ENCODE peak calls at places on chromosomes 5 and 9, in eight cellular contexts. One of them, this sample, is unnamed.

GRCh38 chr5:170497311-170498038 is 6.3 kb upstream of the KCNIP1 start:
- DNase-seq in left cardiac atrium: no peak
- DNase-seq in GM19239: no peak
- DNase-seq in GM10248: no peak
- DNase-seq in amniotic stem cell: no peak
- DNase-seq in NCI-H1436: no peak
- DNase-seq in nephron progenitor cell: peak
- DNase-seq in activated T-helper 1 cell treated with anti-CD3 and anti-CD28 coated beads, Interleukin-12 subunit alpha, Interleukin-12 subunit beta, Interleukin-2, Interleukin-4 antibody, amounts not matched to agents 30 ng/mL and 10 ng/mL and 1 ng/mL, durations not matched to agents 14 hours and 24 hours and 36 hours: no peak
- DNase-seq in this sample: no peak

GRCh38 chr9:135610290-135611141 is 28.8 kb downstream of the GLT6D1 start:
- DNase-seq in amniotic stem cell: no peak
- DNase-seq in nephron progenitor cell: no peak
- DNase-seq in GM19239: no peak
- DNase-seq in GM10248: no peak
- DNase-seq in activated T-helper 1 cell treated with anti-CD3 and anti-CD28 coated beads, Interleukin-12 subunit alpha, Interleukin-12 subunit beta, Interleukin-2, Interleukin-4 antibody, amounts not matched to agents 30 ng/mL and 10 ng/mL and 1 ng/mL, durations not matched to agents 14 hours and 24 hours and 36 hours: no peak
- DNase-seq in left cardiac atrium: no peak
- DNase-seq in NCI-H1436: no peak
- DNase-seq in this sample: no peak

GRCh38 chr9:77649109-77649812 is 1.1 kb upstream of the GNA14 start:
- DNase-seq in GM10248: no peak
- DNase-seq in NCI-H1436: no peak
- DNase-seq in GM19239: no peak
- DNase-seq in left cardiac atrium: no peak
- DNase-seq in activated T-helper 1 cell treated with anti-CD3 and anti-CD28 coated beads, Interleukin-12 subunit alpha, Interleukin-12 subunit beta, Interleukin-2, Interleukin-4 antibody, amounts not matched to agents 30 ng/mL and 10 ng/mL and 1 ng/mL, durations not matched to agents 14 hours and 24 hours and 36 hours: no peak
- DNase-seq in nephron progenitor cell: no peak
- DNase-seq in amniotic stem cell: no peak
- DNase-seq in this sample: no peak

GRCh38 chr5:66863343-66864170 is 267.4 kb downstream of the MAST4 start:
- DNase-seq in left cardiac atrium: no peak
- DNase-seq in nephron progenitor cell: no peak
- DNase-seq in GM10248: no peak
- DNase-seq in NCI-H1436: no peak
- DNase-seq in amniotic stem cell: no peak
- DNase-seq in activated T-helper 1 cell treated with anti-CD3 and anti-CD28 coated beads, Interleukin-12 subunit alpha, Interleukin-12 subunit beta, Interleukin-2, Interleukin-4 antibody, amounts not matched to agents 30 ng/mL and 10 ng/mL and 1 ng/mL, durations not matched to agents 14 hours and 24 hours and 36 hours: no peak
- DNase-seq in GM19239: no peak
- DNase-seq in this sample: no peak

GRCh38 chr9:31045810-31046209 is 1338.6 kb upstream of the ACO1 start:
- DNase-seq in nephron progenitor cell: no peak
- DNase-seq in left cardiac atrium: no peak
- DNase-seq in GM10248: no peak
- DNase-seq in NCI-H1436: no peak
- DNase-seq in activated T-helper 1 cell treated with anti-CD3 and anti-CD28 coated beads, Interleukin-12 subunit alpha, Interleukin-12 subunit beta, Interleukin-2, Interleukin-4 antibody, amounts not matched to agents 30 ng/mL and 10 ng/mL and 1 ng/mL, durations not matched to agents 14 hours and 24 hours and 36 hours: no peak
- DNase-seq in GM19239: no peak
- DNase-seq in amniotic stem cell: no peak
- DNase-seq in this sample: no peak

GRCh38 chr9:84107995-84108394 is 127.4 kb downstream of the RMI1 start:
- DNase-seq in NCI-H1436: no peak
- DNase-seq in GM10248: no peak
- DNase-seq in GM19239: no peak
- DNase-seq in amniotic stem cell: no peak
- DNase-seq in activated T-helper 1 cell treated with anti-CD3 and anti-CD28 coated beads, Interleukin-12 subunit alpha, Interleukin-12 subunit beta, Interleukin-2, Interleukin-4 antibody, amounts not matched to agents 30 ng/mL and 10 ng/mL and 1 ng/mL, durations not matched to agents 14 hours and 24 hours and 36 hours: no peak
- DNase-seq in left cardiac atrium: no peak
- DNase-seq in nephron progenitor cell: no peak
- DNase-seq in this sample: no peak

GRCh38 chr5:84265739-84266464 is 118.8 kb downstream of the EDIL3 start:
- DNase-seq in activated T-helper 1 cell treated with anti-CD3 and anti-CD28 coated beads, Interleukin-12 subunit alpha, Interleukin-12 subunit beta, Interleukin-2, Interleukin-4 antibody, amounts not matched to agents 30 ng/mL and 10 ng/mL and 1 ng/mL, durations not matched to agents 14 hours and 24 hours and 36 hours: no peak
- DNase-seq in left cardiac atrium: no peak
- DNase-seq in nephron progenitor cell: no peak
- DNase-seq in NCI-H1436: no peak
- DNase-seq in GM10248: no peak
- DNase-seq in GM19239: no peak
- DNase-seq in amniotic stem cell: no peak
- DNase-seq in this sample: no peak

GRCh38 chr5:112869948-112870347 is 8.9 kb downstream of the SRP19 start:
- DNase-seq in amniotic stem cell: no peak
- DNase-seq in NCI-H1436: no peak
- DNase-seq in left cardiac atrium: no peak
- DNase-seq in activated T-helper 1 cell treated with anti-CD3 and anti-CD28 coated beads, Interleukin-12 subunit alpha, Interleukin-12 subunit beta, Interleukin-2, Interleukin-4 antibody, amounts not matched to agents 30 ng/mL and 10 ng/mL and 1 ng/mL, durations not matched to agents 14 hours and 24 hours and 36 hours: peak
- DNase-seq in GM19239: no peak
- DNase-seq in nephron progenitor cell: no peak
- DNase-seq in GM10248: peak
- DNase-seq in this sample: peak

GRCh38 chr5:93677344-93678021 is 63.9 kb downstream of the POU5F2 start:
- DNase-seq in activated T-helper 1 cell treated with anti-CD3 and anti-CD28 coated beads, Interleukin-12 subunit alpha, Interleukin-12 subunit beta, Interleukin-2, Interleukin-4 antibody, amounts not matched to agents 30 ng/mL and 10 ng/mL and 1 ng/mL, durations not matched to agents 14 hours and 24 hours and 36 hours: no peak
- DNase-seq in NCI-H1436: peak
- DNase-seq in GM10248: no peak
- DNase-seq in left cardiac atrium: peak
- DNase-seq in GM19239: no peak
- DNase-seq in amniotic stem cell: peak
- DNase-seq in nephron progenitor cell: peak
- DNase-seq in this sample: no peak

GRCh38 chr9:86355814-86356213 is 1.6 kb upstream of the TUT7 start:
- DNase-seq in left cardiac atrium: no peak
- DNase-seq in nephron progenitor cell: no peak
- DNase-seq in amniotic stem cell: no peak
- DNase-seq in activated T-helper 1 cell treated with anti-CD3 and anti-CD28 coated beads, Interleukin-12 subunit alpha, Interleukin-12 subunit beta, Interleukin-2, Interleukin-4 antibody, amounts not matched to agents 30 ng/mL and 10 ng/mL and 1 ng/mL, durations not matched to agents 14 hours and 24 hours and 36 hours: no peak
- DNase-seq in NCI-H1436: no peak
- DNase-seq in GM10248: no peak
- DNase-seq in GM19239: no peak
- DNase-seq in this sample: no peak

GRCh38 chr5:88675758-88676636 is 207.0 kb downstream of the MEF2C start:
- DNase-seq in amniotic stem cell: no peak
- DNase-seq in NCI-H1436: no peak
- DNase-seq in GM19239: no peak
- DNase-seq in nephron progenitor cell: peak
- DNase-seq in left cardiac atrium: no peak
- DNase-seq in GM10248: no peak
- DNase-seq in activated T-helper 1 cell treated with anti-CD3 and anti-CD28 coated beads, Interleukin-12 subunit alpha, Interleukin-12 subunit beta, Interleukin-2, Interleukin-4 antibody, amounts not matched to agents 30 ng/mL and 10 ng/mL and 1 ng/mL, durations not matched to agents 14 hours and 24 hours and 36 hours: no peak
- DNase-seq in this sample: peak

GRCh38 chr9:76787677-76788076 is 23.4 kb downstream of the PCA3 start:
- DNase-seq in nephron progenitor cell: no peak
- DNase-seq in GM19239: no peak
- DNase-seq in activated T-helper 1 cell treated with anti-CD3 and anti-CD28 coated beads, Interleukin-12 subunit alpha, Interleukin-12 subunit beta, Interleukin-2, Interleukin-4 antibody, amounts not matched to agents 30 ng/mL and 10 ng/mL and 1 ng/mL, durations not matched to agents 14 hours and 24 hours and 36 hours: no peak
- DNase-seq in NCI-H1436: no peak
- DNase-seq in GM10248: no peak
- DNase-seq in amniotic stem cell: no peak
- DNase-seq in left cardiac atrium: no peak
- DNase-seq in this sample: no peak

GRCh38 chr5:59123595-59124561 is 541.0 kb downstream of the RAB3C start:
- DNase-seq in nephron progenitor cell: peak
- DNase-seq in left cardiac atrium: no peak
- DNase-seq in NCI-H1436: no peak
- DNase-seq in GM10248: no peak
- DNase-seq in activated T-helper 1 cell treated with anti-CD3 and anti-CD28 coated beads, Interleukin-12 subunit alpha, Interleukin-12 subunit beta, Interleukin-2, Interleukin-4 antibody, amounts not matched to agents 30 ng/mL and 10 ng/mL and 1 ng/mL, durations not matched to agents 14 hours and 24 hours and 36 hours: peak
- DNase-seq in GM19239: no peak
- DNase-seq in amniotic stem cell: no peak
- DNase-seq in this sample: peak

GRCh38 chr5:33321026-33321425 is 119.7 kb upstream of the TARS1 start:
- DNase-seq in NCI-H1436: no peak
- DNase-seq in GM19239: no peak
- DNase-seq in activated T-helper 1 cell treated with anti-CD3 and anti-CD28 coated beads, Interleukin-12 subunit alpha, Interleukin-12 subunit beta, Interleukin-2, Interleukin-4 antibody, amounts not matched to agents 30 ng/mL and 10 ng/mL and 1 ng/mL, durations not matched to agents 14 hours and 24 hours and 36 hours: no peak
- DNase-seq in left cardiac atrium: peak
- DNase-seq in amniotic stem cell: peak
- DNase-seq in nephron progenitor cell: no peak
- DNase-seq in GM10248: no peak
- DNase-seq in this sample: no peak

GRCh38 chr9:73081979-73082657 is 69.5 kb upstream of the ANXA1 start:
- DNase-seq in GM10248: peak
- DNase-seq in amniotic stem cell: peak
- DNase-seq in nephron progenitor cell: peak
- DNase-seq in left cardiac atrium: no peak
- DNase-seq in NCI-H1436: peak
- DNase-seq in activated T-helper 1 cell treated with anti-CD3 and anti-CD28 coated beads, Interleukin-12 subunit alpha, Interleukin-12 subunit beta, Interleukin-2, Interleukin-4 antibody, amounts not matched to agents 30 ng/mL and 10 ng/mL and 1 ng/mL, durations not matched to agents 14 hours and 24 hours and 36 hours: no peak
- DNase-seq in GM19239: peak
- DNase-seq in this sample: peak

GRCh38 chr5:91214571-91214970 is 168.5 kb downstream of the ARRDC3 start:
- DNase-seq in GM19239: no peak
- DNase-seq in amniotic stem cell: no peak
- DNase-seq in NCI-H1436: no peak
- DNase-seq in nephron progenitor cell: no peak
- DNase-seq in GM10248: no peak
- DNase-seq in activated T-helper 1 cell treated with anti-CD3 and anti-CD28 coated beads, Interleukin-12 subunit alpha, Interleukin-12 subunit beta, Interleukin-2, Interleukin-4 antibody, amounts not matched to agents 30 ng/mL and 10 ng/mL and 1 ng/mL, durations not matched to agents 14 hours and 24 hours and 36 hours: no peak
- DNase-seq in left cardiac atrium: no peak
- DNase-seq in this sample: no peak

GRCh38 chr9:70672136-70672535 is 257.7 kb upstream of the KLF9 start:
- DNase-seq in GM19239: no peak
- DNase-seq in GM10248: no peak
- DNase-seq in nephron progenitor cell: no peak
- DNase-seq in amniotic stem cell: no peak
- DNase-seq in activated T-helper 1 cell treated with anti-CD3 and anti-CD28 coated beads, Interleukin-12 subunit alpha, Interleukin-12 subunit beta, Interleukin-2, Interleukin-4 antibody, amounts not matched to agents 30 ng/mL and 10 ng/mL and 1 ng/mL, durations not matched to agents 14 hours and 24 hours and 36 hours: no peak
- DNase-seq in NCI-H1436: no peak
- DNase-seq in left cardiac atrium: no peak
- DNase-seq in this sample: no peak

GRCh38 chr9:76658510-76659231 is 105.6 kb upstream of the PCA3 start:
- DNase-seq in NCI-H1436: peak
- DNase-seq in amniotic stem cell: no peak
- DNase-seq in activated T-helper 1 cell treated with anti-CD3 and anti-CD28 coated beads, Interleukin-12 subunit alpha, Interleukin-12 subunit beta, Interleukin-2, Interleukin-4 antibody, amounts not matched to agents 30 ng/mL and 10 ng/mL and 1 ng/mL, durations not matched to agents 14 hours and 24 hours and 36 hours: no peak
- DNase-seq in nephron progenitor cell: no peak
- DNase-seq in GM10248: peak
- DNase-seq in GM19239: no peak
- DNase-seq in left cardiac atrium: no peak
- DNase-seq in this sample: peak

GRCh38 chr5:60223342-60223741 is 329.8 kb upstream of the PDE4D start:
- DNase-seq in NCI-H1436: no peak
- DNase-seq in left cardiac atrium: no peak
- DNase-seq in GM19239: no peak
- DNase-seq in GM10248: no peak
- DNase-seq in nephron progenitor cell: no peak
- DNase-seq in amniotic stem cell: no peak
- DNase-seq in activated T-helper 1 cell treated with anti-CD3 and anti-CD28 coated beads, Interleukin-12 subunit alpha, Interleukin-12 subunit beta, Interleukin-2, Interleukin-4 antibody, amounts not matched to agents 30 ng/mL and 10 ng/mL and 1 ng/mL, durations not matched to agents 14 hours and 24 hours and 36 hours: no peak
- DNase-seq in this sample: no peak

GRCh38 chr9:91391426-91392217 is 29.9 kb upstream of the AUH start:
- DNase-seq in amniotic stem cell: no peak
- DNase-seq in GM10248: no peak
- DNase-seq in activated T-helper 1 cell treated with anti-CD3 and anti-CD28 coated beads, Interleukin-12 subunit alpha, Interleukin-12 subunit beta, Interleukin-2, Interleukin-4 antibody, amounts not matched to agents 30 ng/mL and 10 ng/mL and 1 ng/mL, durations not matched to agents 14 hours and 24 hours and 36 hours: no peak
- DNase-seq in nephron progenitor cell: no peak
- DNase-seq in left cardiac atrium: no peak
- DNase-seq in NCI-H1436: no peak
- DNase-seq in GM19239: no peak
- DNase-seq in this sample: no peak

GRCh38 chr9:75071530-75072122 is 16.3 kb downstream of the NMRK1 start:
- DNase-seq in GM10248: no peak
- DNase-seq in GM19239: no peak
- DNase-seq in amniotic stem cell: no peak
- DNase-seq in activated T-helper 1 cell treated with anti-CD3 and anti-CD28 coated beads, Interleukin-12 subunit alpha, Interleukin-12 subunit beta, Interleukin-2, Interleukin-4 antibody, amounts not matched to agents 30 ng/mL and 10 ng/mL and 1 ng/mL, durations not matched to agents 14 hours and 24 hours and 36 hours: peak
- DNase-seq in nephron progenitor cell: no peak
- DNase-seq in left cardiac atrium: no peak
- DNase-seq in NCI-H1436: no peak
- DNase-seq in this sample: peak

GRCh38 chr5:68171101-68171558 is 44.4 kb upstream of the PIK3R1 start:
- DNase-seq in GM19239: no peak
- DNase-seq in GM10248: no peak
- DNase-seq in activated T-helper 1 cell treated with anti-CD3 and anti-CD28 coated beads, Interleukin-12 subunit alpha, Interleukin-12 subunit beta, Interleukin-2, Interleukin-4 antibody, amounts not matched to agents 30 ng/mL and 10 ng/mL and 1 ng/mL, durations not matched to agents 14 hours and 24 hours and 36 hours: no peak
- DNase-seq in amniotic stem cell: no peak
- DNase-seq in nephron progenitor cell: no peak
- DNase-seq in left cardiac atrium: peak
- DNase-seq in NCI-H1436: no peak
- DNase-seq in this sample: no peak

GRCh38 chr5:98714710-98715109 is 58.8 kb upstream of the RGMB start:
- DNase-seq in NCI-H1436: no peak
- DNase-seq in GM19239: no peak
- DNase-seq in left cardiac atrium: no peak
- DNase-seq in activated T-helper 1 cell treated with anti-CD3 and anti-CD28 coated beads, Interleukin-12 subunit alpha, Interleukin-12 subunit beta, Interleukin-2, Interleukin-4 antibody, amounts not matched to agents 30 ng/mL and 10 ng/mL and 1 ng/mL, durations not matched to agents 14 hours and 24 hours and 36 hours: no peak
- DNase-seq in nephron progenitor cell: no peak
- DNase-seq in GM10248: no peak
- DNase-seq in amniotic stem cell: no peak
- DNase-seq in this sample: no peak

GRCh38 chr5:149371296-149371962 is 7.7 kb downstream of the IL17B start:
- DNase-seq in NCI-H1436: peak
- DNase-seq in GM19239: peak
- DNase-seq in activated T-helper 1 cell treated with anti-CD3 and anti-CD28 coated beads, Interleukin-12 subunit alpha, Interleukin-12 subunit beta, Interleukin-2, Interleukin-4 antibody, amounts not matched to agents 30 ng/mL and 10 ng/mL and 1 ng/mL, durations not matched to agents 14 hours and 24 hours and 36 hours: peak
- DNase-seq in nephron progenitor cell: peak
- DNase-seq in GM10248: peak
- DNase-seq in left cardiac atrium: peak
- DNase-seq in amniotic stem cell: peak
- DNase-seq in this sample: peak

GRCh38 chr5:135223891-135224625 is 175.0 kb downstream of the MACROH2A1 start:
- DNase-seq in nephron progenitor cell: no peak
- DNase-seq in left cardiac atrium: no peak
- DNase-seq in GM10248: no peak
- DNase-seq in amniotic stem cell: no peak
- DNase-seq in GM19239: no peak
- DNase-seq in NCI-H1436: no peak
- DNase-seq in activated T-helper 1 cell treated with anti-CD3 and anti-CD28 coated beads, Interleukin-12 subunit alpha, Interleukin-12 subunit beta, Interleukin-2, Interleukin-4 antibody, amounts not matched to agents 30 ng/mL and 10 ng/mL and 1 ng/mL, durations not matched to agents 14 hours and 24 hours and 36 hours: no peak
- DNase-seq in this sample: no peak

GRCh38 chr9:15357050-15357653 is 50.1 kb upstream of the TTC39B start:
- DNase-seq in left cardiac atrium: no peak
- DNase-seq in GM19239: no peak
- DNase-seq in amniotic stem cell: no peak
- DNase-seq in NCI-H1436: peak
- DNase-seq in activated T-helper 1 cell treated with anti-CD3 and anti-CD28 coated beads, Interleukin-12 subunit alpha, Interleukin-12 subunit beta, Interleukin-2, Interleukin-4 antibody, amounts not matched to agents 30 ng/mL and 10 ng/mL and 1 ng/mL, durations not matched to agents 14 hours and 24 hours and 36 hours: peak
- DNase-seq in nephron progenitor cell: no peak
- DNase-seq in GM10248: no peak
- DNase-seq in this sample: peak

GRCh38 chr5:13569088-13569715 is 375.3 kb downstream of the DNAH5 start:
- DNase-seq in left cardiac atrium: no peak
- DNase-seq in GM10248: no peak
- DNase-seq in nephron progenitor cell: no peak
- DNase-seq in GM19239: no peak
- DNase-seq in amniotic stem cell: no peak
- DNase-seq in activated T-helper 1 cell treated with anti-CD3 and anti-CD28 coated beads, Interleukin-12 subunit alpha, Interleukin-12 subunit beta, Interleukin-2, Interleukin-4 antibody, amounts not matched to agents 30 ng/mL and 10 ng/mL and 1 ng/mL, durations not matched to agents 14 hours and 24 hours and 36 hours: no peak
- DNase-seq in NCI-H1436: no peak
- DNase-seq in this sample: no peak

GRCh38 chr9:92426501-92426900 is 2.2 kb upstream of the OMD start:
- DNase-seq in nephron progenitor cell: no peak
- DNase-seq in left cardiac atrium: no peak
- DNase-seq in GM19239: no peak
- DNase-seq in NCI-H1436: peak
- DNase-seq in amniotic stem cell: no peak
- DNase-seq in activated T-helper 1 cell treated with anti-CD3 and anti-CD28 coated beads, Interleukin-12 subunit alpha, Interleukin-12 subunit beta, Interleukin-2, Interleukin-4 antibody, amounts not matched to agents 30 ng/mL and 10 ng/mL and 1 ng/mL, durations not matched to agents 14 hours and 24 hours and 36 hours: no peak
- DNase-seq in GM10248: no peak
- DNase-seq in this sample: no peak

GRCh38 chr5:15020731-15021130 is 149.2 kb upstream of the ANKH start:
- DNase-seq in left cardiac atrium: no peak
- DNase-seq in GM10248: no peak
- DNase-seq in activated T-helper 1 cell treated with anti-CD3 and anti-CD28 coated beads, Interleukin-12 subunit alpha, Interleukin-12 subunit beta, Interleukin-2, Interleukin-4 antibody, amounts not matched to agents 30 ng/mL and 10 ng/mL and 1 ng/mL, durations not matched to agents 14 hours and 24 hours and 36 hours: no peak
- DNase-seq in nephron progenitor cell: no peak
- DNase-seq in NCI-H1436: no peak
- DNase-seq in GM19239: no peak
- DNase-seq in amniotic stem cell: no peak
- DNase-seq in this sample: no peak

GRCh38 chr5:112154940-112155686 is 264.0 kb downstream of the EPB41L4A start:
- DNase-seq in GM10248: no peak
- DNase-seq in nephron progenitor cell: no peak
- DNase-seq in NCI-H1436: no peak
- DNase-seq in left cardiac atrium: no peak
- DNase-seq in GM19239: no peak
- DNase-seq in amniotic stem cell: peak
- DNase-seq in activated T-helper 1 cell treated with anti-CD3 and anti-CD28 coated beads, Interleukin-12 subunit alpha, Interleukin-12 subunit beta, Interleukin-2, Interleukin-4 antibody, amounts not matched to agents 30 ng/mL and 10 ng/mL and 1 ng/mL, durations not matched to agents 14 hours and 24 hours and 36 hours: no peak
- DNase-seq in this sample: no peak

GRCh38 chr9:123486431-123486830 is 130.4 kb downstream of the CRB2 start:
- DNase-seq in amniotic stem cell: no peak
- DNase-seq in GM10248: no peak
- DNase-seq in GM19239: no peak
- DNase-seq in nephron progenitor cell: no peak
- DNase-seq in activated T-helper 1 cell treated with anti-CD3 and anti-CD28 coated beads, Interleukin-12 subunit alpha, Interleukin-12 subunit beta, Interleukin-2, Interleukin-4 antibody, amounts not matched to agents 30 ng/mL and 10 ng/mL and 1 ng/mL, durations not matched to agents 14 hours and 24 hours and 36 hours: no peak
- DNase-seq in left cardiac atrium: no peak
- DNase-seq in NCI-H1436: no peak
- DNase-seq in this sample: no peak

GRCh38 chr9:133127340-133127981 is 6.4 kb upstream of the RALGDS start:
- DNase-seq in GM19239: no peak
- DNase-seq in left cardiac atrium: peak
- DNase-seq in GM10248: no peak
- DNase-seq in NCI-H1436: no peak
- DNase-seq in activated T-helper 1 cell treated with anti-CD3 and anti-CD28 coated beads, Interleukin-12 subunit alpha, Interleukin-12 subunit beta, Interleukin-2, Interleukin-4 antibody, amounts not matched to agents 30 ng/mL and 10 ng/mL and 1 ng/mL, durations not matched to agents 14 hours and 24 hours and 36 hours: no peak
- DNase-seq in nephron progenitor cell: no peak
- DNase-seq in amniotic stem cell: no peak
- DNase-seq in this sample: no peak

GRCh38 chr9:115250646-115251045 is 132.7 kb upstream of the TNC start:
- DNase-seq in GM19239: no peak
- DNase-seq in GM10248: no peak
- DNase-seq in NCI-H1436: no peak
- DNase-seq in amniotic stem cell: peak
- DNase-seq in nephron progenitor cell: no peak
- DNase-seq in left cardiac atrium: no peak
- DNase-seq in activated T-helper 1 cell treated with anti-CD3 and anti-CD28 coated beads, Interleukin-12 subunit alpha, Interleukin-12 subunit beta, Interleukin-2, Interleukin-4 antibody, amounts not matched to agents 30 ng/mL and 10 ng/mL and 1 ng/mL, durations not matched to agents 14 hours and 24 hours and 36 hours: no peak
- DNase-seq in this sample: no peak

GRCh38 chr9:34587271-34587670 is 2.3 kb downstream of the CNTFR start:
- DNase-seq in nephron progenitor cell: no peak
- DNase-seq in NCI-H1436: no peak
- DNase-seq in GM10248: no peak
- DNase-seq in activated T-helper 1 cell treated with anti-CD3 and anti-CD28 coated beads, Interleukin-12 subunit alpha, Interleukin-12 subunit beta, Interleukin-2, Interleukin-4 antibody, amounts not matched to agents 30 ng/mL and 10 ng/mL and 1 ng/mL, durations not matched to agents 14 hours and 24 hours and 36 hours: no peak
- DNase-seq in GM19239: no peak
- DNase-seq in amniotic stem cell: no peak
- DNase-seq in left cardiac atrium: no peak
- DNase-seq in this sample: no peak

This sample was measured in GM12865.